ENCODE peak calls at places on chromosomes 12 and 14, in five cellular contexts. O is Peyer's patch, J is fibroblast of lung, Z is AG04450, I is ovary. H is an unnamed sample.

GRCh38 chr14:73125169-73125588 is 11.1 kb upstream of the PSEN1 start:
- DNase-seq in J (no peak), I (no peak), Z (no peak), O (no peak), H (no peak)

GRCh38 chr14:102238766-102239165 is 66.2 kb downstream of the MOK start:
- DNase-seq in Z (no peak), J (no peak), I (no peak), O (no peak), H (no peak)

GRCh38 chr12:105907982-105908381 is 230.8 kb downstream of the NUAK1 start:
- DNase-seq in I (no peak), O (no peak), Z (no peak), J (no peak), H (no peak)

GRCh38 chr14:68815288-68816182 is 22.7 kb upstream of the ZFP36L1 start:
- DNase-seq in Z (no peak), J (no peak), I (peak; percentile 17), O (no peak), H (no peak)

GRCh38 chr12:52439845-52440244 is 5.7 kb upstream of the KRT75 start:
- DNase-seq in O (no peak), Z (no peak), J (no peak), I (no peak), H (no peak)

GRCh38 chr14:36346052-36346451 is 25.6 kb upstream of the MBIP start:
- DNase-seq in Z (no peak), I (no peak), O (no peak), J (no peak), H (no peak)

GRCh38 chr12:85835417-85835809 is 796 bp downstream of the RASSF9 start:
- DNase-seq in I (no peak), O (no peak), Z (no peak), J (peak; percentile 11), H (no peak)

GRCh38 chr12:39105111-39105510 is 199.7 kb upstream of the CPNE8 start:
- DNase-seq in Z (no peak), J (no peak), I (no peak), O (no peak), H (no peak)

GRCh38 chr12:5582541-5582940 is 150.6 kb downstream of the NTF3 start:
- DNase-seq in Z (no peak), I (no peak), J (no peak), O (no peak), H (no peak)

GRCh38 chr14:61749867-61750266 is 12.4 kb upstream of the SNAPC1 start:
- DNase-seq in I (no peak), J (peak; percentile 13), O (no peak), Z (no peak), H (no peak)

GRCh38 chr12:15823360-15824128 is 34.4 kb upstream of the EPS8 start:
- DNase-seq in J (no peak), I (no peak), Z (no peak), O (no peak), H (no peak)

GRCh38 chr14:91113829-91114078 is at the start of gene DGLUCY:
- DNase-seq in J (peak; percentile 79), I (peak; percentile 74), O (no peak), Z (peak; percentile 48), H (no peak)

GRCh38 chr12:105334001-105334400 is 3.5 kb downstream of the C12orf75 start:
- DNase-seq in Z (no peak), O (no peak), J (peak; percentile 69), I (no peak), H (no peak)

GRCh38 chr12:124938606-124939427 is 24.4 kb upstream of the UBC start:
- DNase-seq in I (peak; percentile 78), J (peak; percentile 93), O (peak; percentile 65), Z (no peak), H (no peak)

GRCh38 chr14:51331651-51332367 is 91.8 kb downstream of the TMX1 start:
- DNase-seq in I (no peak), J (peak; percentile 53), O (no peak), Z (no peak), H (no peak)

GRCh38 chr14:59161571-59162175 is 26.8 kb upstream of the DAAM1 start:
- DNase-seq in O (no peak), J (peak; percentile 91), Z (peak; percentile 33), I (no peak), H (no peak)

GRCh38 chr12:132414634-132415340 is 75.2 kb upstream of the FBRSL1 start:
- DNase-seq in Z (peak; percentile 34), J (peak; percentile 72), I (peak; percentile 55), O (peak; percentile 85), H (no peak)

GRCh38 chr12:112005419-112006395 is 7.3 kb downstream of the TMEM116 start:
- DNase-seq in O (peak; percentile 70), Z (no peak), J (peak; percentile 13), I (no peak), H (no peak)

GRCh38 chr12:14942532-14942931 is 4.2 kb upstream of the ERP27 start:
- DNase-seq in I (no peak), J (no peak), O (no peak), Z (no peak), H (no peak)

GRCh38 chr12:71183018-71183417 is 25.2 kb upstream of the TSPAN8 start:
- DNase-seq in Z (no peak), I (no peak), J (peak; percentile 40), O (no peak), H (no peak)

GRCh38 chr14:83120187-83120586 is 1586.5 kb upstream of the SEL1L start:
- DNase-seq in Z (no peak), I (no peak), O (no peak), J (no peak), H (no peak)

GRCh38 chr12:18643673-18644072 is 94.1 kb downstream of the PLCZ1 start:
- DNase-seq in O (no peak), J (peak; percentile 89), Z (peak; percentile 78), I (peak; percentile 23), H (no peak)

GRCh38 chr12:120168337-120168736 is 26.2 kb downstream of the GCN1 start:
- DNase-seq in Z (no peak), J (no peak), I (no peak), O (no peak), H (no peak)

GRCh38 chr14:63045612-63046320 is 508 bp upstream of the KCNH5 start:
- DNase-seq in O (peak; percentile 41), J (peak; percentile 54), I (no peak), Z (peak; percentile 26), H (no peak)
- H3K27me3 ChIP-seq in O (no peaks in the 10 kb centered on the region), J (peaks cover 12% of the 10 kb centered on the region), I (no peaks in the 10 kb centered on the region), Z (peaks cover 29% of the 10 kb centered on the region), H (peaks cover 10% of the 10 kb centered on the region)

DNA sequence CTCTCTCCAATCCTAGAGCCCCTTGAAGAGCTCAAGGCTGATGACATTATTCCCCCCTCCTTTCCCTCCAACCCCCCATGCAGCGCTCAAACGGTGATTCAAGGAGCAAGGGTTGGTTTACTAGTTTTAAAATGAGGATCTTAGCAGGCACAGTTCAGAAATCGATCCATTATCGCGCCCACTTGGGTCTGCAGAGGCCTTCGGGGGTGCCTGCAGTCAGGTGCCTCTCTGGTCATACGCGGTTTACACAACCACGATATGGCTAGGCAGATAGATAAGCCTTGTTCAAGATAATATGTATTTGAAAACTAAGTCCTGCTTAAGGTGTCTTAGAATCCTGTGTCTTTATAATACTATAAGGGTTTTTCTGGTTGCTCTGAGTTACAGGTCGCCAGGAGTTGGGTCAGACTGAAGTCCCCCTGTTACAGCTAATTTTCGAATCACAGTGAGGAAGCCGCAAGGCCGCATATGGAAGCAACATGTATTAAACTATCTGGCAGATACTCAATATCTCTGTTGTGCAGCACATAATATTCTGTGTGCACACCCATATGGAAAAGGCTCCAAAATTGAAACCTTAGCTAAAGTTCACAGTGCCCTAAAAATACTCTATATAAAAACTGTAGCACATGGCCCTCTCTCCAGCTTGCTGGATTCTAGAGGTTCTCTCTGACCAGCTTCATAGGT is 10.0 kb downstream of the BHLHE41 start:
- DNase-seq in O (peak; percentile 52), Z (no peak), J (no peak), I (no peak), H (no peak)
- H3K4me3 ChIP-seq in O (peak overlapping the region; percentile 56), Z (peak overlapping the region; percentile 62), J (peak overlapping the region; percentile 61), I (peak overlapping the region; percentile 52), H (peak overlapping the region; percentile 73)

DNA sequence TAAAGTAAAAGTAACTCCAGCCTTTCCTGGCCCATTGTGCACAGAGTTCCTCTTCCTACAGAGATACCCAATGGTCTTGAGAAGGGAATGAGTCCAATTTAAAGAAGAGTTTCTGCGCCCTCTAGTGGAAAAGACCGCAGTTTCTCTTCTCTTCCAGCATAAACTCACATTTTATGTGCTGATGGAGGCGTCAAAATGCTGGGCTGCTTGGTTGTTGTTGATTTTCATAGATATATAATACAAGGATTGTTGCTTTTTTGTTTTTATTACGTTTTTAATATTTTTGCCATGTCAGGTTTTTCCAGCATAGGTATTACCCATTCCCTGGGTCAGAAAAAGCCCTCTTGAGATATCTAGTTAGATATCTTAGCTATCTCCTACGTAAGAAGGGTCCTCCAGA is 356.9 kb upstream of the STXBP6 start:
- DNase-seq in Z (no peak), J (no peak), O (no peak), I (no peak), H (no peak)
- TF ChIP-seq CTCF in Z (no peak), J (peak; percentile 27), O (peak; percentile 33), I (no peak), H (no peak)

DNA sequence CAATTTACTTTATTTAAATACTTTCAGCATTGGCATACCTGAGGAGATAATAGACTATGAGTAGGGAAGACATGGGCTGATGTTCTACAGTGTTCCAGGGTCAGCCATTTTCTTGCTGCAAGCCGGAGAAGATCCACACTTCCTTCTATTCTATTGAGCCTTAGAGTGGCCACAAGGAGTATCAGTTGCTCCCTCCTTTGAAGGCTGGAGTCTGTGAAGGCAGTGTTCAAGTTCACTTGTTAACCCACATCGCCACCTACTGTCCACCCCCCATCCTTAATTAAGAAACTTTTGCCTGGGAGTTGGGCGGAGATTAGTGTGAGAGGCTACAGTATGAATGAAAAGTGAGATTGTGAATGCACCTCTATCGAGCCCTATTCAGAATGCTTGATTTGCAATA is 666.6 kb downstream of the NRXN3 start:
- DNase-seq in O (no peak), I (no peak), J (peak; percentile 46), Z (no peak), H (no peak)
- H3K27me3 ChIP-seq in O (no peaks in the 10 kb centered on the region), I (no peaks in the 10 kb centered on the region), J (no peaks in the 10 kb centered on the region), Z (no peaks in the 10 kb centered on the region), H (no peaks in the 10 kb centered on the region)

GRCh38 chr12:55827806-55828205 is 1.6 kb downstream of the DNAJC14 start:
- DNase-seq in I (no peak), Z (no peak), O (no peak), J (no peak), H (no peak)

GRCh38 chr12:55830601-55831406 is 1.4 kb upstream of the DNAJC14 start:
- DNase-seq in I (peak; percentile 92), J (peak; percentile 81), Z (no peak), O (peak; percentile 80), H (no peak)

GRCh38 chr12:55829967-55830600 is 697 bp upstream of the DNAJC14 start:
- DNase-seq in J (no peak), Z (no peak), O (no peak), I (peak; percentile 80), H (no peak)

GRCh38 chr12:55831407-55831880 is 2.1 kb upstream of the DNAJC14 start:
- DNase-seq in Z (no peak), J (peak; percentile 31), O (no peak), I (peak; percentile 57), H (no peak)

DNA sequence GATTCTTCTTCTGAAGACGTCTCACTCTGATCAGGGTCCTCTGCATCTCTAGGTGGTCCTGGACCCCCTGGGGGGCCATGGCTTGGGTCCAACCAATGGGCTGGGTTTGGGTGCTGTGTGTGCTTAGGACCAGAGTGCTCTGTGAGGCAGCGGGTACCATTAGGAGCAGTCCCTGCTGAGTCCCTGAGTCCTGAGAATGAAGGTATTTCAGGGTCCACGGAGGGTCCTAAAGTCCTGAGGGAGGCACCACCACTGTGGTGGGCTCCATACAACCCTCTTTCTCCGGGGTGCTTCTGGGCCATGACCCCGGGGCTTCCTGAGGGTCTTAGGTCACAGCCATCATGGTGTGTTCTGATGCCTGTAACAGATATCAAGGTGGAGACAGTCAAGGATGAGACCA is 1.0 kb downstream of the DNAJC14 start:
- DNase-seq in Z (no peak), O (no peak), J (no peak), I (peak; percentile 50), H (no peak)
- H3K4me3 ChIP-seq in Z (peak overlapping the region; percentile 91), O (no peak overlapping the region), J (peak overlapping the region; percentile 94), I (no peak overlapping the region), H (no peak overlapping the region)